ENCODE peak calls at places on chromosomes 11 and 22, in six cellular contexts. N is right lobe of liver, V is IMR-90, D is body of pancreas, W is prostate gland, T is endothelial cell of umbilical vein. Z is an unnamed sample.

GRCh38 chr11:289145-289705 is 299 bp downstream of the PGGHG start:
- DNase-seq in D (peak; percentile 23), T (no peak), V (no peak), N (no peak), W (peak; percentile 55), Z (no peak)

GRCh38 chr22:10961043-10961860 is 4566.7 kb upstream of the OR11H1 start:
- DNase-seq in V (no peak), D (no peak), N (peak; percentile 24), W (no peak), T (no peak), Z (no peak)

GRCh38 chr11:74689666-74690065 is 41.6 kb downstream of the CHRDL2 start:
- DNase-seq in W (no peak), N (no peak), V (peak; percentile 66), T (no peak), D (no peak), Z (no peak)

GRCh38 chr11:75272391-75272790 is 31.8 kb downstream of the TPBGL start:
- DNase-seq in N (no peak), T (no peak), W (no peak), D (no peak), V (no peak), Z (no peak)

GRCh38 chr11:130379276-130379675 is 49.1 kb downstream of the ADAMTS8 start:
- DNase-seq in D (no peak), T (no peak), N (no peak), W (no peak), V (no peak), Z (no peak)

GRCh38 chr11:64753380-64754123 is 6.2 kb downstream of the PYGM start:
- DNase-seq in V (no peak), T (no peak), N (no peak), W (no peak), D (no peak), Z (no peak)

GRCh38 chr11:118241191-118242098 is 10.7 kb downstream of the MPZL3 start:
- DNase-seq in D (peak; percentile 59), V (no peak), W (peak; percentile 75), T (peak; percentile 93), N (no peak), Z (peak; percentile 15)

GRCh38 chr22:24937114-24937513 is 9.4 kb downstream of the LHFPL7 start:
- DNase-seq in W (no peak), T (peak; percentile 59), V (no peak), N (no peak), D (peak; percentile 21), Z (no peak)

GRCh38 chr11:134669796-134670195 is 257.8 kb upstream of the B3GAT1 start:
- DNase-seq in W (peak; percentile 2), T (no peak), V (no peak), D (no peak), N (no peak), Z (no peak)

GRCh38 chr22:50192056-50192824 is 6.5 kb downstream of the TRABD start:
- DNase-seq in V (peak; percentile 19), N (no peak), T (no peak), W (peak; percentile 66), D (peak; percentile 65), Z (no peak)

DNA sequence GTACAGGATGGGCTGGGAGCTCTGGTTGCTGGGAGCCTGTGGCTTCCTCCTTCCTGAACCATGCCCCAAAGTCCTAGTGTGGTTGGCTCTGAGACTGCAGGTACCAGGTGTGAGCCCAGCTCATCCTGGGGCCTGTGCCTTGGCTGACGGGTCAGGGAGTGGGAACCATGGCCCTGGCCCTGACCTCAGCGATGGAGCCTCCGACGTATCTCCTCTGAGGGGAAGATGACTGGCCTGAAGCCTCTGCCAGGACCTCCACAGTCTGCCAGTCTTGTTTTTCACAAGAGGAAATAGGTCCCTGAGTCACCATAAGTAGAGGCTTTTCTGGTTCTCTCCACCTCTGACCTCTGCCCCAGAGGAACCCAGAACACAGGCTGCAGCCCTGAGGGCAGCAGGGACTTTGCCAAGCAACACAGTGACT is 3.4 kb downstream of the RCE1 start:
- DNase-seq in T (peak; percentile 32), D (no peak), W (no peak), N (peak; percentile 27), V (no peak), Z (peak; percentile 50)
- TF ChIP-seq POLR2A in T (no peak), D (no peak), W (no peak), N (no peak), V (no peak), Z (no peak)

GRCh38 chr11:67613313-67613959 is 6.7 kb downstream of the NDUFV1 start:
- DNase-seq in W (no peak), D (no peak), V (no peak), N (peak; percentile 20), T (no peak), Z (no peak)

GRCh38 chr11:67612751-67613150 is 6.0 kb downstream of the NDUFV1 start:
- DNase-seq in V (no peak), N (peak; percentile 16), T (no peak), D (no peak), W (no peak), Z (no peak)

GRCh38 chr11:67614730-67615454 is 8.2 kb downstream of the NDUFV1 start:
- DNase-seq in D (no peak), V (no peak), W (no peak), T (no peak), N (peak; percentile 26), Z (no peak)

GRCh38 chr11:67615455-67616430 is 9.0 kb downstream of the NDUFV1 start:
- DNase-seq in N (peak; percentile 77), D (peak; percentile 62), V (no peak), W (no peak), T (no peak), Z (peak; percentile 78)

DNA sequence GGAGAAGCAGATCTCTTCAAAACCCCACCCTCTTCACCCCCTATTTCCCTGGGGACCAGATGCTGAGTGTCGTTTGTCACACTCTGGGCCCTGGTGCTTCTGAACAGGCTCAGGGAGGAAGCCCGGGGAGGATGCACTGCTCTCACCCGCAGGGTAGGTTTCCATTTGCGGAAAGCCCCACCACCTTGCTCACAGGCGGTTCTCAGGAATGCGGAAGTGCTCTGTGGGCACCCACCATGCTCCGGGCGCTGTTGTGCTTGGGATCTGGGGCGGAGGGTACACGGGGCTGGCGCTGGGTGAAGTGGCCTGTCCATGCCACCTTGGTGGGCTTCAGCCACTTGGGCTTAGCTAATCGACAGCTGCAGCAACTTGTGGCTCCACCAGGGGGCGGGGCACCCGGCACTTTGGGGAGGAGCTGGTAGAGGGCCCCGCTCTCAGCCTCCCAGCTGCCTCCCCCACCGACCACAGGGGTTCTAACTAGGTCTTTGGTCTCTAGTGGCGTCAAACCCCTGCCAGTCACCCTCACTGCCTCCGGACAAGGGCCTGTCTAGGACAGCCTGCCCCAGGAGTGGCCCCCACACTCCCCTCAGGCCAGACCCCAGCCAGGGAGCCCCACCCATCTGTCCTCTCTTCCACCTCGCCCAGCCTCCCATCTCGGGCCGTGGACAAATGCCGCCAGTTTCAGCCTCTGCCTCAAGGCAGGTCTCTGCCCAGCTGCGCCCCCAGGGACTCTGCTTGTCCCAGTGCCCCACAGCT is 7.4 kb downstream of the NDUFV1 start:
- DNase-seq in N (peak; percentile 59), W (no peak), T (peak; percentile 25), V (peak; percentile 13), D (peak; percentile 68), Z (peak; percentile 62)
- TF ChIP-seq POLR2A in N (no peak), W (peak; percentile 22), T (no peak), V (no peak), D (peak; percentile 64), Z (no peak)

GRCh38 chr22:20600137-20600673 is 92.8 kb downstream of the MED15 start:
- DNase-seq in D (no peak), V (no peak), W (no peak), T (no peak), N (no peak), Z (no peak)

GRCh38 chr22:20602589-20603164 is 95.3 kb downstream of the MED15 start:
- DNase-seq in N (no peak), W (no peak), T (no peak), V (no peak), D (no peak), Z (no peak)

GRCh38 chr22:20604092-20604747 is 96.8 kb downstream of the MED15 start:
- DNase-seq in N (no peak), W (no peak), T (no peak), D (no peak), V (no peak), Z (no peak)

GRCh38 chr22:20604776-20605221 is 97.4 kb downstream of the MED15 start:
- DNase-seq in W (no peak), D (no peak), V (no peak), T (no peak), N (no peak), Z (no peak)

GRCh38 chr22:20601308-20601707 is 93.9 kb downstream of the MED15 start:
- DNase-seq in T (no peak), V (no peak), W (no peak), N (no peak), D (no peak), Z (no peak)
- TF ChIP-seq POLR2A in T (no peak), V (no peak), W (no peak), N (no peak), D (no peak), Z (no peak)

DNA sequence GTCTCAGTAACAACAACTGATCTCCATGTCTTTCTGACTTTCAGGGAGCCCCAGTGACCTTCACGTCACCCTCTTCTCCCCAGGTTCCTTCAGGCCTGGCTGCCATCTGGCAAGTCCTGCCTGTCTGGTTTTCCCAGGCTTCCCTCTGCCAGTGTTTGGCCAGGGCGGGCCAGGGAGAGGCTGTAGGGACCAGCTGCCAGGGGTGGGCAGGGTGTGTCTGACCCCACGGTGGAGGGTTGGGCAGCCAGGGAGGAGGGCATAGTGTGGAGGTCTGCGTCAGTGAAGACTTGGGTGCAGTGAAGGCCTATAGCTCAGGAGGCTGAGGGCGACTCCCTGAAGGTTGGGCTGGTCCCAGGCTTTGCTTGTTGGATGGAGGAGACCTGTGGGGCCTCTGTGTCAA is 11.9 kb upstream of the MRGPRX2 start:
- DNase-seq in D (no peak), W (no peak), N (no peak), T (no peak), V (no peak), Z (no peak)
- TF ChIP-seq POLR2A in D (no peak), W (no peak), N (no peak), T (no peak), V (no peak), Z (no peak)

DNA sequence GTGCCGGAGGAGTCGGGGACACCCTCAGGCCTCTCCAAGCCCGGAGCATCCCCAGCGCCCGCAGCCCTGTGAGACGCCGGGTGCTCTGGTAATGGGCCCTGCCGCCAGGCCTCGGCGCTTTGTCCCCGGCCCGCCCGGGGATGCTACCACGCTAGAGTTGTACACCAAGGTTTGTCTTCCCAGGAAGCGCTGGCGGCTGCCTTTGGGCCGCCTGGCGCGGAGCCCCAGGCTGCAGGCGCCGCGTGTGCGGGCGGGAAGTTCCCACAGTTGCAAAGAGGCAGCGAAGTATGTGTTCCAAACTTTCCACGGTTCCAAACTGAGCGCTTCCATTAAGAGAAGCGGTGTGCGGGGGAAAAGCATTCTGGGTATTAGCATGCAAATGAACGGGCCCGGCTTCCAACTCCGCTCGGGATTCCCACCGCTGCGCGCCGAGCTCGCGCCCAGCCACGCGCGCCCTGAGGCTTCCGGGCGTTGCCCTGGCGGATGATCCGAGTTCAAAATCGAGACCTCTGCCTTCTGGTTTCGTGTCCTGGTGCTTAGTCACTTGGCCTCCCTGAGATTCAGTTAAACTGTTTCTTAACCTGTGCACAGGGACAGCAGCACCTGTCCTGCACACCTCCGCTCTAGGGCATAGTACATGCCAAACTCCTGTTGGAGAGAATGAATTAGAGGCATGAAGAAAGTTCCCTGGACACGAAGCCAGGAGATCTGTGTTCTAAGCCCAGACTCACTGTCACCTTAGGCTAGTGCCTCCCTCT is 1.3 kb upstream of the PATZ1 start:
- DNase-seq in N (peak; percentile 69), V (peak; percentile 62), W (peak; percentile 62), T (peak; percentile 68), D (peak; percentile 73), Z (no peak)
- TF ChIP-seq POLR2A in N (no peak), V (no peak), W (no peak), T (peak; percentile 77), D (peak; percentile 37), Z (no peak)

GRCh38 chr22:41827671-41828070 is 5.2 kb upstream of the SREBF2 start:
- DNase-seq in N (no peak), V (no peak), T (no peak), W (no peak), D (no peak), Z (no peak)
- TF ChIP-seq POLR2A in N (no peak), V (no peak), T (no peak), W (no peak), D (no peak), Z (no peak)

Z was measured in H54.